ENCODE peak calls at places on chromosomes 13 and 19, in four cellular contexts. K, Y, F and B are unnamed samples.

GRCh38 chr13:59343993-59344780 is 819.5 kb downstream of the DIAPH3 start:
- DNase-seq in K (no peak), F (no peak), Y (no peak), B (no peak)

GRCh38 chr13:36526897-36527296 is 94.6 kb downstream of the CCNA1 start:
- DNase-seq in Y (no peak), F (no peak), K (no peak), B (no peak)

GRCh38 chr13:23899555-23899954 is 2.3 kb upstream of the C1QTNF9B start:
- DNase-seq in F (no peak), K (peak; percentile 28), Y (peak; percentile 62), B (no peak)

GRCh38 chr19:1106841-1107654 is 3.3 kb downstream of the GPX4 start:
- DNase-seq in F (no peak), K (no peak), Y (peak; percentile 46), B (no peak)

GRCh38 chr19:4369888-4370260 is 26.5 kb downstream of the MPND start:
- DNase-seq in K (peak; percentile 43), F (no peak), Y (peak; percentile 82), B (no peak)

GRCh38 chr13:113273856-113274590 is 23.0 kb upstream of the LAMP1 start:
- DNase-seq in K (no peak), Y (peak; percentile 19), F (no peak), B (peak; percentile 96)

GRCh38 chr13:43080199-43080598 is 56.8 kb downstream of the DNAJC15 start:
- DNase-seq in K (no peak), Y (no peak), F (no peak), B (no peak)

GRCh38 chr13:110536006-110536693 is 25.4 kb downstream of the RAB20 start:
- DNase-seq in F (no peak), Y (no peak), K (peak; percentile 31), B (no peak)

GRCh38 chr13:101649490-101650126 is 197.1 kb downstream of the ITGBL1 start:
- DNase-seq in F (no peak), Y (no peak), K (no peak), B (peak; percentile 40)

GRCh38 chr13:49184621-49185020 is 35.5 kb upstream of the MLNR start:
- DNase-seq in Y (no peak), K (no peak), F (no peak), B (no peak)

GRCh38 chr19:16325671-16326400 is 1.2 kb downstream of the KLF2 start:
- DNase-seq in F (peak; percentile 30), K (no peak), Y (peak; percentile 52), B (no peak)

GRCh38 chr19:27765397-27765796 is 1447.6 kb downstream of the UQCRFS1 start:
- DNase-seq in K (no peak), Y (no peak), F (no peak), B (no peak)

GRCh38 chr13:39603424-39603947 is 493 bp upstream of the LHFPL6 start:
- DNase-seq in K (peak; percentile 57), Y (peak; percentile 27), F (no peak), B (no peak)

GRCh38 chr19:29119582-29119981 is 93.4 kb downstream of the UQCRFS1 start:
- DNase-seq in Y (no peak), K (no peak), F (no peak), B (no peak)